ENCODE peak calls at places on chromosomes 1 and 21, in six cellular contexts. One of them, this sample, is unnamed.

GRCh38 chr1:9440763-9441194 is 98.5 kb upstream of the SLC25A33 start:
- DNase-seq in aorta: no peak
- DNase-seq in lung microvascular endothelial cell: no peak
- DNase-seq in prostate gland: no peak
- DNase-seq in stimulated activated CD8-positive, alpha-beta memory T cell treated with anti-CD3 and anti-CD28 coated beads, Interleukin-4, amount 100 ng/mL, for 4 hours: no peak
- DNase-seq in naive thymus-derived CD8-positive, alpha-beta T cell: no peak
- DNase-seq in this sample: no peak

GRCh38 chr1:17565551-17565971 is 26.1 kb downstream of the ARHGEF10L start:
- DNase-seq in aorta: no peak
- DNase-seq in naive thymus-derived CD8-positive, alpha-beta T cell: no peak
- DNase-seq in lung microvascular endothelial cell: no peak
- DNase-seq in prostate gland: no peak
- DNase-seq in stimulated activated CD8-positive, alpha-beta memory T cell treated with anti-CD3 and anti-CD28 coated beads, Interleukin-4, amount 100 ng/mL, for 4 hours: no peak
- DNase-seq in this sample: no peak

GRCh38 chr1:202105571-202106339 is 17.0 kb upstream of the GPR37L1 start:
- DNase-seq in naive thymus-derived CD8-positive, alpha-beta T cell: no peak
- DNase-seq in stimulated activated CD8-positive, alpha-beta memory T cell treated with anti-CD3 and anti-CD28 coated beads, Interleukin-4, amount 100 ng/mL, for 4 hours: no peak
- DNase-seq in aorta: no peak
- DNase-seq in prostate gland: no peak
- DNase-seq in lung microvascular endothelial cell: peak; percentile 17
- DNase-seq in this sample: no peak

GRCh38 chr1:245946905-245947304 is 560.2 kb downstream of the SMYD3 start:
- DNase-seq in prostate gland: no peak
- DNase-seq in naive thymus-derived CD8-positive, alpha-beta T cell: no peak
- DNase-seq in aorta: no peak
- DNase-seq in lung microvascular endothelial cell: peak; percentile 76
- DNase-seq in stimulated activated CD8-positive, alpha-beta memory T cell treated with anti-CD3 and anti-CD28 coated beads, Interleukin-4, amount 100 ng/mL, for 4 hours: no peak
- DNase-seq in this sample: no peak

GRCh38 chr21:45203983-45204382 is 83.7 kb downstream of the POFUT2 start:
- DNase-seq in lung microvascular endothelial cell: no peak
- DNase-seq in naive thymus-derived CD8-positive, alpha-beta T cell: no peak
- DNase-seq in stimulated activated CD8-positive, alpha-beta memory T cell treated with anti-CD3 and anti-CD28 coated beads, Interleukin-4, amount 100 ng/mL, for 4 hours: no peak
- DNase-seq in prostate gland: no peak
- DNase-seq in aorta: no peak
- DNase-seq in this sample: no peak

GRCh38 chr21:41774467-41775151 is 7.8 kb upstream of the RIPK4 start:
- DNase-seq in prostate gland: no peak
- DNase-seq in aorta: no peak
- DNase-seq in stimulated activated CD8-positive, alpha-beta memory T cell treated with anti-CD3 and anti-CD28 coated beads, Interleukin-4, amount 100 ng/mL, for 4 hours: no peak
- DNase-seq in lung microvascular endothelial cell: no peak
- DNase-seq in naive thymus-derived CD8-positive, alpha-beta T cell: no peak
- DNase-seq in this sample: no peak

GRCh38 chr1:67850611-67851075 is 17.4 kb upstream of the GNG12 start:
- DNase-seq in naive thymus-derived CD8-positive, alpha-beta T cell: no peak
- DNase-seq in stimulated activated CD8-positive, alpha-beta memory T cell treated with anti-CD3 and anti-CD28 coated beads, Interleukin-4, amount 100 ng/mL, for 4 hours: no peak
- DNase-seq in prostate gland: peak; percentile 39
- DNase-seq in lung microvascular endothelial cell: peak; percentile 60
- DNase-seq in aorta: peak; percentile 90
- DNase-seq in this sample: peak; percentile 48

GRCh38 chr1:193569096-193569495 is 382.7 kb upstream of the B3GALT2 start:
- DNase-seq in stimulated activated CD8-positive, alpha-beta memory T cell treated with anti-CD3 and anti-CD28 coated beads, Interleukin-4, amount 100 ng/mL, for 4 hours: no peak
- DNase-seq in aorta: no peak
- DNase-seq in prostate gland: no peak
- DNase-seq in naive thymus-derived CD8-positive, alpha-beta T cell: no peak
- DNase-seq in lung microvascular endothelial cell: no peak
- DNase-seq in this sample: no peak

GRCh38 chr1:25568834-25569598 is 25.6 kb downstream of the LDLRAP1 start:
- DNase-seq in lung microvascular endothelial cell: no peak
- DNase-seq in aorta: no peak
- DNase-seq in stimulated activated CD8-positive, alpha-beta memory T cell treated with anti-CD3 and anti-CD28 coated beads, Interleukin-4, amount 100 ng/mL, for 4 hours: no peak
- DNase-seq in naive thymus-derived CD8-positive, alpha-beta T cell: no peak
- DNase-seq in prostate gland: peak; percentile 52
- DNase-seq in this sample: no peak

GRCh38 chr1:213585959-213586608 is 401.7 kb upstream of the PROX1 start:
- DNase-seq in naive thymus-derived CD8-positive, alpha-beta T cell: no peak
- DNase-seq in prostate gland: no peak
- DNase-seq in stimulated activated CD8-positive, alpha-beta memory T cell treated with anti-CD3 and anti-CD28 coated beads, Interleukin-4, amount 100 ng/mL, for 4 hours: no peak
- DNase-seq in aorta: no peak
- DNase-seq in lung microvascular endothelial cell: no peak
- DNase-seq in this sample: no peak

GRCh38 chr1:91507330-91507729 is 6.7 kb downstream of the CDC7 start:
- DNase-seq in lung microvascular endothelial cell: no peak
- DNase-seq in prostate gland: no peak
- DNase-seq in naive thymus-derived CD8-positive, alpha-beta T cell: no peak
- DNase-seq in aorta: no peak
- DNase-seq in stimulated activated CD8-positive, alpha-beta memory T cell treated with anti-CD3 and anti-CD28 coated beads, Interleukin-4, amount 100 ng/mL, for 4 hours: no peak
- DNase-seq in this sample: no peak

GRCh38 chr1:78236711-78237110 is 190.9 kb downstream of the GIPC2 start:
- DNase-seq in aorta: no peak
- DNase-seq in prostate gland: no peak
- DNase-seq in stimulated activated CD8-positive, alpha-beta memory T cell treated with anti-CD3 and anti-CD28 coated beads, Interleukin-4, amount 100 ng/mL, for 4 hours: no peak
- DNase-seq in naive thymus-derived CD8-positive, alpha-beta T cell: no peak
- DNase-seq in lung microvascular endothelial cell: no peak
- DNase-seq in this sample: no peak

GRCh38 chr1:246836647-246837046 is 95.1 kb downstream of the AHCTF1 start:
- DNase-seq in stimulated activated CD8-positive, alpha-beta memory T cell treated with anti-CD3 and anti-CD28 coated beads, Interleukin-4, amount 100 ng/mL, for 4 hours: no peak
- DNase-seq in prostate gland: no peak
- DNase-seq in aorta: no peak
- DNase-seq in lung microvascular endothelial cell: no peak
- DNase-seq in naive thymus-derived CD8-positive, alpha-beta T cell: no peak
- DNase-seq in this sample: no peak

GRCh38 chr1:23100074-23100748 is 68.4 kb downstream of the LUZP1 start:
- DNase-seq in naive thymus-derived CD8-positive, alpha-beta T cell: no peak
- DNase-seq in aorta: peak; percentile 56
- DNase-seq in prostate gland: no peak
- DNase-seq in stimulated activated CD8-positive, alpha-beta memory T cell treated with anti-CD3 and anti-CD28 coated beads, Interleukin-4, amount 100 ng/mL, for 4 hours: peak; percentile 19
- DNase-seq in lung microvascular endothelial cell: no peak
- DNase-seq in this sample: no peak

GRCh38 chr21:33572350-33572749 is 16.1 kb downstream of the DONSON start:
- DNase-seq in lung microvascular endothelial cell: peak; percentile 69
- DNase-seq in naive thymus-derived CD8-positive, alpha-beta T cell: no peak
- DNase-seq in stimulated activated CD8-positive, alpha-beta memory T cell treated with anti-CD3 and anti-CD28 coated beads, Interleukin-4, amount 100 ng/mL, for 4 hours: no peak
- DNase-seq in prostate gland: no peak
- DNase-seq in aorta: no peak
- DNase-seq in this sample: no peak

GRCh38 chr1:79745928-79746327 is 739.4 kb upstream of the ADGRL4 start:
- DNase-seq in stimulated activated CD8-positive, alpha-beta memory T cell treated with anti-CD3 and anti-CD28 coated beads, Interleukin-4, amount 100 ng/mL, for 4 hours: no peak
- DNase-seq in lung microvascular endothelial cell: no peak
- DNase-seq in naive thymus-derived CD8-positive, alpha-beta T cell: no peak
- DNase-seq in prostate gland: no peak
- DNase-seq in aorta: no peak
- DNase-seq in this sample: no peak

GRCh38 chr21:41766883-41767605 is at the start of gene RIPK4:
- DNase-seq in stimulated activated CD8-positive, alpha-beta memory T cell treated with anti-CD3 and anti-CD28 coated beads, Interleukin-4, amount 100 ng/mL, for 4 hours: peak; percentile 12
- DNase-seq in naive thymus-derived CD8-positive, alpha-beta T cell: peak; percentile 56
- DNase-seq in aorta: peak; percentile 68
- DNase-seq in prostate gland: peak; percentile 90
- DNase-seq in lung microvascular endothelial cell: peak; percentile 17
- DNase-seq in this sample: peak; percentile 86

GRCh38 chr21:41411449-41412089 is 14.5 kb upstream of the MX1 start:
- DNase-seq in prostate gland: no peak
- DNase-seq in aorta: no peak
- DNase-seq in naive thymus-derived CD8-positive, alpha-beta T cell: no peak
- DNase-seq in lung microvascular endothelial cell: peak; percentile 35
- DNase-seq in stimulated activated CD8-positive, alpha-beta memory T cell treated with anti-CD3 and anti-CD28 coated beads, Interleukin-4, amount 100 ng/mL, for 4 hours: no peak
- DNase-seq in this sample: no peak

GRCh38 chr1:5597991-5598823 is 394.0 kb downstream of the NPHP4 start:
- DNase-seq in lung microvascular endothelial cell: no peak
- DNase-seq in aorta: no peak
- DNase-seq in stimulated activated CD8-positive, alpha-beta memory T cell treated with anti-CD3 and anti-CD28 coated beads, Interleukin-4, amount 100 ng/mL, for 4 hours: no peak
- DNase-seq in naive thymus-derived CD8-positive, alpha-beta T cell: no peak
- DNase-seq in prostate gland: peak; percentile 83
- DNase-seq in this sample: peak; percentile 70